ENCODE peak calls at places on chromosomes 13 and 19, in seven cellular contexts. N is type B pancreatic cell, A is anterior cingulate cortex, O is HCEC 1CT, V is HEK293T, B is ELR, W is fibroblast of the aortic adventitia. T is an unnamed sample.

GRCh38 chr19:3612330-3612729 is 5.7 kb upstream of the TBXA2R start:
- DNase-seq in N (no peak), A (no peak), O (no peak), V (no peak), B (no peak), W (no peak), T (no peak)

GRCh38 chr19:7830272-7830771 is 304 bp downstream of the EVI5L start:
- DNase-seq in N (no peak), A (no peak), O (no peak), V (no peak), B (no peak), W (no peak), T (no peak)

GRCh38 chr19:754530-754929 is 3.6 kb downstream of the MISP start:
- DNase-seq in N (no peak), A (no peak), O (no peak), V (no peak), B (no peak), W (no peak), T (no peak)

GRCh38 chr19:16233081-16233776 is 35.5 kb downstream of the AP1M1 start:
- DNase-seq in N (no peak), A (no peak), O (no peak), V (no peak), B (no peak), W (no peak), T (no peak)

GRCh38 chr19:37926711-37927110 is 19.7 kb downstream of the SIPA1L3 start:
- DNase-seq in N (no peak), A (no peak), O (no peak), V (no peak), B (no peak), W (no peak), T (no peak)

GRCh38 chr13:27172495-27172842 is 858 bp upstream of the USP12 start:
- DNase-seq in N (no peak), A (no peak), O (peak), V (no peak), B (peak), W (no peak), T (no peak)

GRCh38 chr13:40540707-40541044 is 125.8 kb downstream of the FOXO1 start:
- DNase-seq in N (no peak), A (no peak), O (no peak), V (no peak), B (no peak), W (no peak), T (no peak)

GRCh38 chr19:49425922-49426592 is 869 bp downstream of the GFY start:
- DNase-seq in N (no peak), A (no peak), O (no peak), V (peak), B (peak), W (no peak), T (no peak)

GRCh38 chr13:110507678-110508381 is 53.7 kb downstream of the RAB20 start:
- DNase-seq in N (no peak), A (no peak), O (no peak), V (no peak), B (no peak), W (no peak), T (no peak)

GRCh38 chr19:38039966-38040365 is 133.0 kb downstream of the SIPA1L3 start:
- DNase-seq in N (no peak), A (no peak), O (peak), V (no peak), B (peak), W (peak), T (no peak)

GRCh38 chr13:113916330-113916815 is 52.5 kb upstream of the GAS6 start:
- DNase-seq in N (no peak), A (no peak), O (peak), V (no peak), B (peak), W (peak), T (no peak)

GRCh38 chr13:94988654-94989053 is 276.3 kb upstream of the SOX21 start:
- DNase-seq in N (no peak), A (no peak), O (no peak), V (peak), B (no peak), W (no peak), T (no peak)

GRCh38 chr13:30708541-30708940 is 26.8 kb upstream of the ALOX5AP start:
- DNase-seq in N (no peak), A (no peak), O (peak), V (no peak), B (peak), W (peak), T (no peak)

GRCh38 chr13:73365240-73365639 is 306.4 kb downstream of the KLF5 start:
- DNase-seq in N (no peak), A (no peak), O (no peak), V (no peak), B (no peak), W (no peak), T (no peak)

GRCh38 chr13:74027161-74027779 is 106.9 kb downstream of the KLF12 start:
- DNase-seq in N (no peak), A (no peak), O (no peak), V (no peak), B (no peak), W (no peak), T (no peak)

GRCh38 chr19:12092065-12092867 is 27.7 kb downstream of the ZNF844 start:
- DNase-seq in N (peak), A (peak), O (peak), V (no peak), B (peak), W (peak), T (peak)

GRCh38 chr13:97434417-97435296 is 688 bp downstream of the RAP2A start:
- DNase-seq in N (peak), A (peak), O (peak), V (peak), B (peak), W (peak), T (peak)

GRCh38 chr19:35959968-35960320 is 23.8 kb downstream of the LRFN3 start:
- DNase-seq in N (no peak), A (no peak), O (no peak), V (no peak), B (no peak), W (no peak), T (no peak)

GRCh38 chr13:113623491-113624234 is 34.3 kb downstream of the ATP4B start:
- DNase-seq in N (no peak), A (no peak), O (no peak), V (no peak), B (peak), W (no peak), T (no peak)

GRCh38 chr19:8515317-8515716 is 1.4 kb upstream of the ZNF414 start:
- DNase-seq in N (no peak), A (no peak), O (no peak), V (no peak), B (no peak), W (no peak), T (no peak)

GRCh38 chr19:2356036-2356646 is 3.9 kb upstream of the TMPRSS9 start:
- DNase-seq in N (no peak), A (no peak), O (no peak), V (no peak), B (no peak), W (no peak), T (no peak)

GRCh38 chr13:33349314-33349995 is 63.9 kb upstream of the STARD13 start:
- DNase-seq in N (no peak), A (no peak), O (peak), V (peak), B (peak), W (peak), T (no peak)

GRCh38 chr19:19170053-19170945 is at the start of gene MEF2B:
- DNase-seq in N (peak), A (peak), O (no peak), V (peak), B (peak), W (peak), T (peak)

GRCh38 chr13:45775401-45775963 is 73.4 kb downstream of the CBY2 start:
- DNase-seq in N (no peak), A (no peak), O (no peak), V (no peak), B (no peak), W (no peak), T (no peak)

GRCh38 chr19:51689751-51690358 is 3.3 kb upstream of the SPACA6 start:
- DNase-seq in N (peak), A (peak), O (peak), V (peak), B (peak), W (peak), T (peak)

GRCh38 chr19:33134571-33135041 is 2.7 kb downstream of the WDR88 start:
- DNase-seq in N (no peak), A (no peak), O (no peak), V (no peak), B (no peak), W (no peak), T (no peak)

GRCh38 chr13:110254151-110254679 is 52.7 kb downstream of the COL4A1 start:
- DNase-seq in N (no peak), A (no peak), O (peak), V (no peak), B (peak), W (no peak), T (no peak)

GRCh38 chr13:50094615-50095293 is 79.5 kb downstream of the KCNRG start:
- DNase-seq in N (no peak), A (no peak), O (no peak), V (no peak), B (peak), W (peak), T (no peak)

GRCh38 chr13:24716446-24716845 is 36.2 kb downstream of the ATP12A start:
- DNase-seq in N (no peak), A (no peak), O (no peak), V (no peak), B (no peak), W (no peak), T (no peak)

GRCh38 chr19:48746738-48747575 is at the start of gene IZUMO1:
- DNase-seq in N (no peak), A (peak), O (peak), V (peak), B (peak), W (peak), T (peak)

GRCh38 chr19:2578391-2578826 is 102.5 kb downstream of the GADD45B start:
- DNase-seq in N (no peak), A (no peak), O (peak), V (no peak), B (peak), W (peak), T (no peak)